ENCODE peak calls at places on chromosomes 11 and 22, in six cellular contexts. J, I, X, N, R and E are unnamed samples.

GRCh38 chr22:29003975-29004646 is 57.5 kb downstream of the C22orf31 start:
- DNase-seq in R (no peak), I (no peak), J (no peak), N (no peak), X (no peak), E (no peak)

GRCh38 chr11:97610854-97611253 is 1221.0 kb downstream of the JRKL start:
- DNase-seq in X (no peak), R (no peak), J (no peak), I (no peak), N (no peak), E (no peak)

GRCh38 chr22:37638351-37639069 is 959 bp upstream of the SH3BP1 start:
- DNase-seq in X (no peak), R (no peak), J (no peak), N (no peak), I (no peak), E (no peak)

GRCh38 chr11:48103621-48104561 is 112.7 kb upstream of the OR4B1 start:
- DNase-seq in J (no peak), I (no peak), R (no peak), X (no peak), N (no peak), E (no peak)

GRCh38 chr11:45658292-45658991 is 7.0 kb downstream of the CHST1 start:
- DNase-seq in X (no peak), R (peak), J (peak), I (no peak), N (no peak), E (no peak)

GRCh38 chr11:26583550-26583949 is 11.5 kb upstream of the MUC15 start:
- DNase-seq in J (no peak), I (no peak), X (no peak), R (no peak), N (no peak), E (no peak)

GRCh38 chr11:99257131-99257530 is 236.4 kb downstream of the CNTN5 start:
- DNase-seq in R (no peak), I (no peak), J (no peak), N (no peak), X (no peak), E (no peak)

GRCh38 chr11:3001496-3001895 is 9.4 kb upstream of the NAP1L4 start:
- DNase-seq in R (peak), X (no peak), J (no peak), N (no peak), I (no peak), E (no peak)

GRCh38 chr11:24234822-24235508 is 261.9 kb upstream of the LUZP2 start:
- DNase-seq in X (no peak), R (no peak), N (no peak), I (no peak), J (no peak), E (no peak)

GRCh38 chr22:20509344-20510047 is 2.1 kb downstream of the MED15 start:
- DNase-seq in N (peak), X (peak), J (peak), I (peak), R (peak), E (no peak)

GRCh38 chr11:2507212-2507901 is 62.5 kb downstream of the KCNQ1 start:
- DNase-seq in I (no peak), N (no peak), R (no peak), J (no peak), X (no peak), E (no peak)

GRCh38 chr11:32478277-32478731 is 43.0 kb upstream of the WT1 start:
- DNase-seq in N (no peak), I (no peak), R (no peak), X (no peak), J (peak), E (no peak)

GRCh38 chr22:17712441-17712840 is 61.8 kb downstream of the BID start:
- DNase-seq in I (no peak), R (no peak), J (no peak), X (no peak), N (no peak), E (no peak)

GRCh38 chr11:77201991-77202841 is 74.2 kb downstream of the MYO7A start:
- DNase-seq in R (no peak), N (no peak), J (peak), I (no peak), X (no peak), E (no peak)

GRCh38 chr22:44678245-44678979 is 23.6 kb upstream of the PRR5 start:
- DNase-seq in I (no peak), X (no peak), J (no peak), N (no peak), R (no peak), E (no peak)

GRCh38 chr11:38254849-38255248 is 1656.8 kb upstream of the RAG2 start:
- DNase-seq in X (no peak), I (no peak), N (no peak), R (no peak), J (no peak), E (no peak)

GRCh38 chr11:41720761-41721160 is 261.3 kb upstream of the LRRC4C start:
- DNase-seq in R (no peak), J (no peak), I (no peak), N (no peak), X (no peak), E (no peak)

GRCh38 chr11:94423467-94423866 is 22.2 kb upstream of the GPR83 start:
- DNase-seq in N (no peak), I (no peak), J (no peak), X (no peak), R (no peak), E (no peak)

GRCh38 chr22:35531695-35532094 is 8.9 kb upstream of the RASD2 start:
- DNase-seq in X (no peak), N (no peak), I (no peak), J (no peak), R (no peak), E (no peak)

GRCh38 chr11:36427079-36427478 is 83.0 kb downstream of the TRAF6 start:
- DNase-seq in X (no peak), J (no peak), I (no peak), R (no peak), N (no peak), E (no peak)

GRCh38 chr11:70108250-70108649 is 30.1 kb downstream of the ANO1 start:
- DNase-seq in N (no peak), I (no peak), R (no peak), J (no peak), X (no peak), E (no peak)

GRCh38 chr11:76664578-76665061 is 5.9 kb downstream of the LRRC32 start:
- DNase-seq in N (no peak), J (no peak), R (no peak), X (no peak), I (no peak), E (no peak)

GRCh38 chr11:74948546-74948897 is 369 bp downstream of the XRRA1 start:
- DNase-seq in J (no peak), N (no peak), I (no peak), R (no peak), X (no peak), E (no peak)

GRCh38 chr11:58637367-58637766 is 14.9 kb downstream of the CNTF start:
- DNase-seq in R (no peak), X (no peak), I (no peak), N (no peak), J (no peak), E (no peak)

GRCh38 chr11:112380464-112380863 is 119.8 kb upstream of the PLET1 start:
- DNase-seq in I (no peak), J (peak), R (no peak), X (no peak), N (no peak), E (no peak)

GRCh38 chr11:63343130-63343529 is 26.5 kb upstream of the SLC22A9 start:
- DNase-seq in X (no peak), R (no peak), I (no peak), N (no peak), J (no peak), E (no peak)

GRCh38 chr22:46050451-46050845 is 73.5 kb upstream of the WNT7B start:
- DNase-seq in I (no peak), R (no peak), J (no peak), X (no peak), N (no peak), E (no peak)

GRCh38 chr11:62603072-62603408 is 1.4 kb upstream of the MTA2 start:
- DNase-seq in R (no peak), J (no peak), X (no peak), I (no peak), N (no peak), E (no peak)

GRCh38 chr22:24176630-24177029 is 4.7 kb upstream of the SUSD2 start:
- DNase-seq in R (no peak), J (no peak), N (no peak), X (no peak), I (no peak), E (no peak)

GRCh38 chr11:71568707-71569349 is 3.5 kb downstream of the KRTAP5-10 start:
- DNase-seq in J (no peak), I (no peak), X (no peak), N (no peak), R (no peak), E (no peak)

GRCh38 chr11:111676878-111677585 is 74.8 kb downstream of the SIK2 start:
- DNase-seq in R (no peak), I (no peak), X (no peak), N (peak), J (no peak), E (no peak)

GRCh38 chr22:38218661-38219331 is 17.0 kb downstream of the MAFF start:
- DNase-seq in I (no peak), J (peak), N (peak), R (no peak), X (no peak), E (peak)

GRCh38 chr22:42914511-42915076 is 57.5 kb upstream of the ARFGAP3 start:
- DNase-seq in N (no peak), R (no peak), I (no peak), J (no peak), X (no peak), E (no peak)

GRCh38 chr11:12506502-12506921 is 129.1 kb downstream of the PARVA start:
- DNase-seq in X (no peak), J (no peak), N (peak), I (no peak), R (no peak), E (no peak)

GRCh38 chr11:11038339-11039248 is 180.7 kb upstream of the ZBED5 start:
- DNase-seq in X (no peak), J (no peak), I (no peak), N (no peak), R (peak), E (no peak)

GRCh38 chr11:104352036-104352435 is 188.1 kb upstream of the PDGFD start:
- DNase-seq in I (no peak), R (no peak), X (no peak), N (no peak), J (no peak), E (no peak)

GRCh38 chr11:3867209-3868071 is 12.0 kb downstream of the STIM1 start:
- DNase-seq in X (no peak), R (no peak), N (no peak), J (no peak), I (no peak), E (peak)